ENCODE peak calls at places on chromosomes 4 and X, in four cellular contexts. K is kidney epithelial cell, H is fibroblast of lung, W is adrenal gland. D is an unnamed sample.

GRCh38 chr4:68985442-68985841 is 33.8 kb upstream of the UGT2A3 start:
- DNase-seq in K (no peak), W (no peak), H (no peak), D (no peak)

GRCh38 chr4:22491939-22492338 is 23.9 kb downstream of the ADGRA3 start:
- DNase-seq in H (no peak), W (no peak), K (no peak), D (no peak)

GRCh38 chr4:54228064-54228527 is 997 bp upstream of the PDGFRA start:
- DNase-seq in H (peak; percentile 68), W (peak; percentile 67), K (no peak), D (no peak)

GRCh38 chrX:109600114-109600710 is 24.8 kb downstream of the KCNE5 start:
- DNase-seq in W (no peak), K (no peak), H (peak; percentile 43), D (no peak)

GRCh38 chrX:68043713-68044438 is 389.4 kb downstream of the OPHN1 start:
- DNase-seq in H (no peak), W (no peak), K (no peak), D (no peak)

GRCh38 chrX:72003811-72004750 is 93.4 kb downstream of the NHSL2 start:
- DNase-seq in K (no peak), W (peak; percentile 12), H (peak; percentile 73), D (peak; percentile 27)

GRCh38 chr4:75634951-75635350 is 4.6 kb upstream of the CDKL2 start:
- DNase-seq in K (no peak), H (peak; percentile 56), W (no peak), D (no peak)

GRCh38 chrX:130055103-130055502 is 55.2 kb downstream of the ELF4 start:
- DNase-seq in H (peak; percentile 72), K (no peak), W (no peak), D (peak; percentile 33)

GRCh38 chr4:164197556-164197955 is 556.4 kb upstream of the SMIM31 start:
- DNase-seq in K (no peak), W (no peak), H (no peak), D (no peak)

GRCh38 chr4:15489551-15489950 is 19.9 kb downstream of the CC2D2A start:
- DNase-seq in K (no peak), W (no peak), H (no peak), D (no peak)

GRCh38 chr4:40283968-40284367 is 51.2 kb upstream of the CHRNA9 start:
- DNase-seq in W (no peak), H (peak; percentile 92), K (peak; percentile 80), D (no peak)

GRCh38 chr4:58435871-58436270 is 1325.7 kb upstream of the IGFBP7 start:
- DNase-seq in K (no peak), W (no peak), H (no peak), D (no peak)

GRCh38 chrX:13828392-13828791 is 11.5 kb upstream of the GPM6B start:
- DNase-seq in H (no peak), W (no peak), K (no peak), D (no peak)

GRCh38 chr4:186068581-186069402 is at the start of gene TLR3:
- DNase-seq in W (no peak), K (peak; percentile 19), H (peak; percentile 34), D (no peak)

DNA sequence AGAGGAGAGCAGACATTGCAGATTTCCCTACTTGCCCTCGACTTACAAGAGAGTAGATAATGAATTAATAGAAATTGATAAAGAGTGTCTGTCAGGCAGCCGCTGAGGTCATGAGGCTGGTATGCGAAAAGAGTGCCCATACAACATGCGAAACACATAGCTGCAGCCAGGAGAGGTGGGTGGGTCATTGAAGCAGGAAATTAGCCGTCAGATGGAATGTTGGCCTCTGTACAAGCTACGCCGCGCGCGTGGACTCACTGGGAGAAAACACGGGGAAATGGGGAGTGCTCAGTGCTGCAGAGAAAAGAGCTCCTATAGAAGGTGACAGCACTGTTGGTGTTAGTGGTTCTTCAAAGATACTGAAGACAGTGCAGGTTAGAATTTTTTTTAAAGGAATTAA is 125.1 kb downstream of the RAPGEF2 start:
- DNase-seq in H (peak; percentile 96), K (peak; percentile 79), W (peak; percentile 64), D (peak; percentile 37)
- H3K4me3 ChIP-seq in H (peak overlapping the region; percentile 55), K (no peak overlapping the region), W (no peak overlapping the region), D (peak overlapping the region; percentile 4)

DNA sequence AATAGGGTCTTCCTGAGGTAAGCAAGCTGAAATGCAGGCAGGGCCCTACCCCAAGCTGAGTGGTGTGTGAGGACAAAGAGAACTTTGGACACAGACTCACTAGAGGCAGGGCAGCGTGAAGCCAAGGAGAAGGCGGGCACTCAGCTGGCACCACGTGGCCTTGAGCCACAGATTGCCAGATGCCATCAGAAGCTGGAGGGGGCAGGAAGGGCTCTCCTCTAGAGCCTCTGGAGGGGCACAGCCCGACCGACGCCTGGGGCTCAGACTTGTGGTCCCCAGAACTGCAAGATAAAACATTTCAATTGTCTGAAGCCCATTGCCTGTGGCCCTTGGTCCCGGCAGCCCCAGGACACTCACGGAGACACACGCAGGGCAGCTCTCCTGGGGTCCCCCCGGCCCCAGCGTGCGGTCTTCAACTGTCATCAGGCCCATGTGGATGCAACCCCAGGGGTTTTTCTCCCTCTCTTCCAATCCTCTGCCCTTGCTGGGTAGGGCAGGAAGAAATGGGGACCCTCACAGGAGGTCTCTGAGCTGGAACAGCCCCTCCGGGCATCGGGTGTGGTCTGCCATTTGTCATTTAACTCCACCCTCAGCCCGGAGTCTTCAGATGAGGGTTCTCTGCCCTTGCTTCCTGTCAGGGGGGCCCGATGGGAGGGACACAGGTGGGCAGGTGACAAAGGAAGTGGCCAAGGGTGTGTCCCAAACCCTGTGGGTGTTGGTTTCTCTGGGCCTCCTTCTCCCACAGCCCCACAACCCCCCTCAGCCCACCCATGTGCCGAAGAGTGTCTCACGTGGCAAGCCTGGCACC is 22.2 kb downstream of the HMX1 start:
- DNase-seq in H (no peak), K (no peak), W (no peak), D (no peak)
- H3K27me3 ChIP-seq in H (no peaks in the 10 kb centered on the region), K (peaks cover 12% of the 10 kb centered on the region), W (peaks cover 35% of the 10 kb centered on the region), D (peaks cover 6% of the 10 kb centered on the region)

DNA sequence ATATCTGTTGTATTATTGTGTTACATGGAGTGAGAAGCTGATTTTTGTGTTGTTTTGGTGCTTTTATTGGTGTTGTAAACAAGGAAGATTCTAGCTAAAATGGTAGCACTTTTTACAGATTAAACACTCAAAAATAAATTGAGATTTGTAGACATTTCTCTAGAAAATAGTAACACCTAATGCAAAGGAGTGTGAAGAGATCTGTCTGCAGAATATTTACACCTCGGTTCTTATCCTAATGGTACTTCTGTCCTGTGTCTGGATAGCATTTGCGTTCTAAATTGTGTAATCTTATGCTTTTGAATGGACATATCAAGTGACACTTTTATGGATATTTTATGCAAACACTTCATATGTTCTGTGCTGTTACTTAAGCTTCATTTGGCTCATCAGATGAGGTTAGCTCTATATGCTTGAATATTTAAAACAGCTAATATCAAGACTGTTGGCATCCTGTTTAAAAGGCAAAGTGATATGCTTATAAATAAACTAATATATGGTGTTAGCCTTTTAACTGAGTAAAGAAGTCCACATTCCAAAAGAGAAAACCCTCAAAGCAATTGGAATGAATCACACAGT is 6.0 kb downstream of the PCDH7 start:
- DNase-seq in H (peak; percentile 36), K (no peak), W (no peak), D (no peak)
- H3K4me3 ChIP-seq in H (peak overlapping the region; percentile 73), K (no peak overlapping the region), W (no peak overlapping the region), D (no peak overlapping the region)

GRCh38 chr4:61200991-61201526 is 933 bp downstream of the ADGRL3 start:
- DNase-seq in H (peak; percentile 40), W (peak; percentile 41), K (no peak), D (no peak)
- H3K27me3 ChIP-seq in H (peaks cover 14% of the 10 kb centered on the region), W (no peaks in the 10 kb centered on the region), K (peaks cover 26% of the 10 kb centered on the region), D (peaks cover 26% of the 10 kb centered on the region)

GRCh38 chr4:103720661-103721060 is 876 bp upstream of the TACR3 start:
- DNase-seq in H (no peak), K (no peak), W (no peak), D (no peak)

GRCh38 chr4:103721251-103721650 is 1.5 kb upstream of the TACR3 start:
- DNase-seq in K (no peak), W (no peak), H (no peak), D (no peak)

GRCh38 chr4:103718993-103719319 is 829 bp downstream of the TACR3 start:
- DNase-seq in H (no peak), W (no peak), K (peak; percentile 9), D (no peak)

DNA sequence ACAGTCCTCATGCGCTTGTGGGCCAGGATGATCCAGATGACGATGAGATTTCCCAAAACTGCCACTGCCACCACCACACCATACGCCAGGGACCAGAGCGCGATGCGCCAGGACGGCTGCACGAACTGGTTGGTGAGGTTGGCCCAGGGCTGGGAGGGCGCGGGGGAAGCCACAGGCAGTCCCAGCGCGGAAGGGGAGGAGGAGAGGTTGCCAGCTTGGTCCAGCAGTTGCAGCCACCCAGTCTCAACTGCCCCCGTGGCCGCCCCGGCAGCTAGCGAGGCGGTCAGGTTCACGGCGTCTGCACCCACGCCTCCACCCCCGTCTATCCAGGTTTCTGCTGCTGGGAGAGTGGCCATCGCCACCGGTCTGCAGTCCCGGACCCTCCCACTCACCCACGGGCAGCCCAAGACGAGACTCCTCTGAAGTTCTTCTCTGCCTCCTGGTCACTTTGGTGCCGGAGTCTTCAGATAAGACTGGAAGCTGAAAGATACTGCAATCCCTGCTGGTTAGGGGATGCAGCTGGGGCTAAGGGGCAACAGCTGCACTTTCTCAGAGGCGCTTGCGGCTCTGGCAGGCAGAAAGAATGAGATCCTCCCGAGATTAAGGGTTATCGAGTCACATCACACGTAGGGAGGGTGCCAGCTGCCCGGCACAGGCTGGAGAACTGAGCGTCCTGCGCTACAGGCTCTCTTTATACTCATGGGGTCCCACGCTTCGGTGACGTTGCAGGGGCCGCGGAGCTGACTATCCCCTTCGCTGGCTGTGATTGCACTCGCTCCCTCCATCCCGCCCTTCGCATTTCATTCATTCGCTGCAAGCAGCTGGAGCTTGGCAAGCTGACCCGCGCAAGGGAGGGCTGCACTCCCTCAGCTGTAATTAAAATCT is at the start of gene TACR3:
- DNase-seq in W (no peak), K (no peak), H (peak; percentile 8), D (no peak)
- H3K4me3 ChIP-seq in W (no peak within 1 kb of the TSS), K (peak within 1 kb of the TSS; percentile 33), H (no peak within 1 kb of the TSS), D (no peak within 1 kb of the TSS)

DNA sequence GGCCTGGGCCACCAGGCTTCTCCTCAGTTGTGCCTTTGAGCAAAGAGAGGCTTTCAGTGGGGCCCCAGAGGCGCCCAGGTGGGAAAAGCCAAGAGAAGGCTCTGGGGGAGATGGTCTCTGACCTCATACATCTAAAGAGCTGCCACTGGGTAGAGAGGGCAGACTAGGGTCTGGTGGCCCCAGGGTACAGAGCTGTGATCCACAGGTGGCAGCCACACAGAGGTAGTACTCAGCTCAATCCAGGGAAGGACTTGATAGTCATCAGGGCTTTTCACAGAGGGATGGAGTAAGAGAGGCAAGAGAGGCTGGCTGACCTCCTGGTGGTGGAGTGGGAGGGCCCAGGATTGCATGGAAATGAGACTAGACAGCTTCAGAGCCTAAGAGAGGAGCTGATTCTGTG is 53.2 kb upstream of the PJA1 start:
- DNase-seq in W (no peak), H (no peak), K (no peak), D (no peak)
- H3K27me3 ChIP-seq in W (peaks cover 12% of the 10 kb centered on the region), H (peaks cover 3% of the 10 kb centered on the region), K (peaks cover 2% of the 10 kb centered on the region), D (no peaks in the 10 kb centered on the region)

GRCh38 chrX:154371771-154372300 is 2.6 kb downstream of the FLNA start:
- DNase-seq in K (no peak), W (no peak), H (no peak), D (no peak)

GRCh38 chrX:154373340-154374306 is 811 bp downstream of the FLNA start:
- DNase-seq in K (no peak), H (peak; percentile 76), W (no peak), D (peak; percentile 40)

GRCh38 chrX:154374361-154375155 is at the start of gene FLNA:
- DNase-seq in H (peak; percentile 49), W (no peak), K (no peak), D (no peak)

GRCh38 chrX:154370882-154371770 is 3.3 kb downstream of the FLNA start:
- DNase-seq in W (peak; percentile 89), H (peak; percentile 89), K (peak; percentile 49), D (peak; percentile 53)

GRCh38 chrX:154372612-154373022 is 1.8 kb downstream of the FLNA start:
- DNase-seq in H (peak; percentile 63), W (no peak), K (peak; percentile 41), D (no peak)
- H3K4me3 ChIP-seq in H (no peak overlapping the region), W (no peak overlapping the region), K (peak overlapping the region; percentile 43), D (peak overlapping the region; percentile 65)

GRCh38 chr4:42401171-42401570 is 3.9 kb downstream of the SHISA3 start:
- DNase-seq in K (no peak), H (no peak), W (no peak), D (no peak)
- H3K27me3 ChIP-seq in K (peaks cover 38% of the 10 kb centered on the region), H (peaks cover 15% of the 10 kb centered on the region), W (peaks cover 32% of the 10 kb centered on the region), D (peaks cover 33% of the 10 kb centered on the region)